ENCODE peak calls at places on chromosomes 12 and 14, in seven cellular contexts. B, C, D, J, V, F and M are unnamed samples.

GRCh38 chr14:91105673-91106072 is 8.2 kb upstream of the DGLUCY start:
- DNase-seq in B (no peak), C (no peak), D (no peak), J (no peak), V (no peak), F (no peak), M (no peak)

GRCh38 chr12:106918746-106919145 is 37.0 kb upstream of the TMEM263 start:
- DNase-seq in B (no peak), C (no peak), D (no peak), J (no peak), V (no peak), F (no peak), M (no peak)

GRCh38 chr12:11731455-11731854 is 82.0 kb downstream of the ETV6 start:
- DNase-seq in B (no peak), C (no peak), D (no peak), J (peak), V (no peak), F (no peak), M (no peak)

GRCh38 chr12:99611117-99611516 is 36.4 kb upstream of the GARIN6 start:
- DNase-seq in B (no peak), C (no peak), D (no peak), J (no peak), V (no peak), F (no peak), M (no peak)

GRCh38 chr12:120012067-120012621 is 23.1 kb downstream of the BICDL1 start:
- DNase-seq in B (no peak), C (peak), D (no peak), J (no peak), V (peak), F (no peak), M (no peak)

GRCh38 chr14:41718477-41719166 is 111.9 kb downstream of the LRFN5 start:
- DNase-seq in B (no peak), C (no peak), D (no peak), J (no peak), V (no peak), F (no peak), M (no peak)

GRCh38 chr12:106149096-106149784 is 10.5 kb upstream of the NUAK1 start:
- DNase-seq in B (no peak), C (no peak), D (no peak), J (no peak), V (no peak), F (no peak), M (no peak)

GRCh38 chr12:28878629-28879028 is 270.4 kb upstream of the FAR2 start:
- DNase-seq in B (no peak), C (no peak), D (no peak), J (no peak), V (no peak), F (no peak), M (no peak)

GRCh38 chr14:35252485-35252884 is 39.7 kb upstream of the PSMA6 start:
- DNase-seq in B (no peak), C (no peak), D (no peak), J (no peak), V (no peak), F (no peak), M (no peak)

GRCh38 chr14:73696466-73697390 is 17.5 kb downstream of the PNMA1 start:
- DNase-seq in B (no peak), C (no peak), D (no peak), J (peak), V (no peak), F (no peak), M (no peak)

GRCh38 chr12:116592116-116592637 is 33.0 kb downstream of the MAP1LC3B2 start:
- DNase-seq in B (no peak), C (no peak), D (no peak), J (no peak), V (no peak), F (peak), M (peak)